ENCODE peak calls at places on chromosomes 13 and 19, in seven cellular contexts. P, G, Q, K, Z, F and O are unnamed samples.

GRCh38 chr19:1220452-1221037 is 15.0 kb downstream of the STK11 start:
- DNase-seq in P (no peak), Q (no peak), K (no peak), F (no peak), G (no peak), Z (no peak), O (no peak)

GRCh38 chr19:28465317-28466086 is 747.4 kb downstream of the UQCRFS1 start:
- DNase-seq in F (no peak), P (no peak), G (no peak), Z (no peak), K (no peak), Q (peak; percentile 26), O (no peak)

GRCh38 chr19:36008336-36008978 is at the start of gene SYNE4:
- DNase-seq in K (peak; percentile 75), P (no peak), F (no peak), G (no peak), Z (no peak), Q (no peak), O (peak; percentile 73)

GRCh38 chr13:83221256-83221655 is 661.0 kb downstream of the SLITRK1 start:
- DNase-seq in F (no peak), K (no peak), P (no peak), G (no peak), Z (no peak), Q (no peak), O (no peak)

GRCh38 chr13:106110241-106110855 is 425.1 kb downstream of the EFNB2 start:
- DNase-seq in F (no peak), Q (no peak), K (peak; percentile 28), Z (no peak), G (no peak), P (no peak), O (no peak)

GRCh38 chr13:33560722-33561121 is 257.2 kb upstream of the RFC3 start:
- DNase-seq in Z (no peak), Q (no peak), P (no peak), F (no peak), G (no peak), K (no peak), O (no peak)

GRCh38 chr13:71867101-71867814 is at the start of gene DACH1:
- DNase-seq in P (peak; percentile 41), K (peak; percentile 86), Q (peak; percentile 41), F (no peak), Z (no peak), G (no peak), O (peak; percentile 71)

GRCh38 chr19:48329167-48329891 is 4.0 kb downstream of the EMP3 start:
- DNase-seq in F (peak; percentile 42), Q (no peak), K (no peak), P (peak; percentile 60), Z (no peak), G (peak; percentile 16), O (peak; percentile 51)

GRCh38 chr19:50505856-50506611 is 5.0 kb downstream of the JOSD2 start:
- DNase-seq in P (no peak), F (no peak), K (no peak), Z (no peak), G (no peak), Q (no peak), O (peak; percentile 55)

GRCh38 chr19:58516964-58517833 is 2.4 kb downstream of the ZBTB45 start:
- DNase-seq in G (no peak), Q (no peak), K (no peak), P (no peak), Z (no peak), F (no peak), O (no peak)

GRCh38 chr13:110250258-110250891 is 56.6 kb downstream of the COL4A1 start:
- DNase-seq in Q (no peak), G (no peak), F (no peak), K (no peak), P (peak; percentile 71), Z (no peak), O (peak; percentile 54)

GRCh38 chr19:12202250-12202649 is 39.4 kb downstream of the ZNF136 start:
- DNase-seq in K (peak; percentile 48), Q (no peak), P (no peak), Z (no peak), G (no peak), F (peak; percentile 29), O (peak; percentile 84)